ENCODE peak calls at places on chromosomes 12 and 14, in five cellular contexts. One of them, this sample, is unnamed.

GRCh38 chr12:91194500-91194899 is 11.9 kb upstream of the DCN start:
- DNase-seq in body of pancreas: no peak
- DNase-seq in left ventricle myocardium inferior: no peak
- DNase-seq in tibial nerve: no peak
- DNase-seq in kidney: no peak
- DNase-seq in this sample: no peak

GRCh38 chr12:65278576-65279386 is at the start of gene MSRB3:
- DNase-seq in kidney: peak
- DNase-seq in tibial nerve: peak
- DNase-seq in left ventricle myocardium inferior: peak
- DNase-seq in body of pancreas: peak
- DNase-seq in this sample: peak

GRCh38 chr12:84150226-84150625 is 762.4 kb downstream of the SLC6A15 start:
- DNase-seq in kidney: no peak
- DNase-seq in tibial nerve: no peak
- DNase-seq in left ventricle myocardium inferior: no peak
- DNase-seq in body of pancreas: no peak
- DNase-seq in this sample: no peak

GRCh38 chr12:130589391-130590317 is 126.4 kb downstream of the RIMBP2 start:
- DNase-seq in tibial nerve: no peak
- DNase-seq in left ventricle myocardium inferior: no peak
- DNase-seq in kidney: no peak
- DNase-seq in body of pancreas: no peak
- DNase-seq in this sample: no peak

GRCh38 chr14:73059326-73059725 is 992 bp downstream of the RBM25 start:
- DNase-seq in kidney: no peak
- DNase-seq in body of pancreas: no peak
- DNase-seq in tibial nerve: no peak
- DNase-seq in left ventricle myocardium inferior: no peak
- DNase-seq in this sample: no peak

GRCh38 chr12:110750784-110751461 is 8.2 kb upstream of the PPP1CC start:
- DNase-seq in kidney: no peak
- DNase-seq in body of pancreas: no peak
- DNase-seq in tibial nerve: no peak
- DNase-seq in left ventricle myocardium inferior: no peak
- DNase-seq in this sample: no peak

GRCh38 chr14:56686416-56686815 is 106.8 kb downstream of the TMEM260 start:
- DNase-seq in kidney: peak
- DNase-seq in left ventricle myocardium inferior: peak
- DNase-seq in body of pancreas: peak
- DNase-seq in tibial nerve: no peak
- DNase-seq in this sample: no peak

GRCh38 chr12:19998968-19999792 is 369.2 kb upstream of the PDE3A start:
- DNase-seq in kidney: no peak
- DNase-seq in left ventricle myocardium inferior: no peak
- DNase-seq in tibial nerve: no peak
- DNase-seq in body of pancreas: no peak
- DNase-seq in this sample: no peak

GRCh38 chr14:32393119-32393518 is 64.0 kb downstream of the AKAP6 start:
- DNase-seq in left ventricle myocardium inferior: no peak
- DNase-seq in tibial nerve: no peak
- DNase-seq in kidney: no peak
- DNase-seq in body of pancreas: no peak
- DNase-seq in this sample: no peak

GRCh38 chr12:1920436-1920835 is 2.0 kb upstream of the CACNA2D4 start:
- DNase-seq in kidney: no peak
- DNase-seq in left ventricle myocardium inferior: no peak
- DNase-seq in tibial nerve: no peak
- DNase-seq in body of pancreas: no peak
- DNase-seq in this sample: no peak

GRCh38 chr12:52650520-52651081 is 1.4 kb downstream of the KRT2 start:
- DNase-seq in left ventricle myocardium inferior: no peak
- DNase-seq in kidney: no peak
- DNase-seq in body of pancreas: no peak
- DNase-seq in tibial nerve: no peak
- DNase-seq in this sample: no peak

GRCh38 chr14:53714495-53715389 is 241.9 kb downstream of the BMP4 start:
- DNase-seq in tibial nerve: no peak
- DNase-seq in body of pancreas: no peak
- DNase-seq in kidney: no peak
- DNase-seq in left ventricle myocardium inferior: no peak
- DNase-seq in this sample: no peak

GRCh38 chr14:100375273-100375962 is 52.3 kb downstream of the SLC25A47 start:
- DNase-seq in left ventricle myocardium inferior: peak
- DNase-seq in tibial nerve: peak
- DNase-seq in body of pancreas: peak
- DNase-seq in kidney: peak
- DNase-seq in this sample: peak

GRCh38 chr12:50017047-50017446 is 8.2 kb downstream of the RACGAP1 start:
- DNase-seq in left ventricle myocardium inferior: no peak
- DNase-seq in kidney: no peak
- DNase-seq in tibial nerve: peak
- DNase-seq in body of pancreas: peak
- DNase-seq in this sample: peak

GRCh38 chr14:54206477-54206876 is 190.3 kb upstream of the CDKN3 start:
- DNase-seq in tibial nerve: no peak
- DNase-seq in kidney: no peak
- DNase-seq in left ventricle myocardium inferior: no peak
- DNase-seq in body of pancreas: no peak
- DNase-seq in this sample: peak

GRCh38 chr12:129903956-129904769 is at the start of gene TMEM132D:
- DNase-seq in left ventricle myocardium inferior: no peak
- DNase-seq in tibial nerve: no peak
- DNase-seq in body of pancreas: no peak
- DNase-seq in kidney: no peak
- DNase-seq in this sample: no peak

GRCh38 chr14:74463697-74464096 is 29.4 kb downstream of the NPC2 start:
- DNase-seq in body of pancreas: no peak
- DNase-seq in left ventricle myocardium inferior: no peak
- DNase-seq in kidney: peak
- DNase-seq in tibial nerve: no peak
- DNase-seq in this sample: no peak

GRCh38 chr12:52087961-52088820 is 8.7 kb downstream of the SMIM41 start:
- DNase-seq in body of pancreas: no peak
- DNase-seq in tibial nerve: no peak
- DNase-seq in kidney: peak
- DNase-seq in left ventricle myocardium inferior: no peak
- DNase-seq in this sample: no peak

GRCh38 chr12:3158851-3159465 is 81.8 kb downstream of the TSPAN9 start:
- DNase-seq in body of pancreas: no peak
- DNase-seq in kidney: no peak
- DNase-seq in left ventricle myocardium inferior: no peak
- DNase-seq in tibial nerve: no peak
- DNase-seq in this sample: no peak

GRCh38 chr12:123055281-123055766 is 74.8 kb downstream of the ARL6IP4 start:
- DNase-seq in tibial nerve: no peak
- DNase-seq in left ventricle myocardium inferior: no peak
- DNase-seq in kidney: no peak
- DNase-seq in body of pancreas: no peak
- DNase-seq in this sample: no peak

GRCh38 chr14:71492346-71492745 is 439.9 kb upstream of the RGS6 start:
- DNase-seq in kidney: no peak
- DNase-seq in left ventricle myocardium inferior: no peak
- DNase-seq in body of pancreas: no peak
- DNase-seq in tibial nerve: no peak
- DNase-seq in this sample: no peak

GRCh38 chr14:60648934-60649814 is at the start of gene SIX1:
- DNase-seq in tibial nerve: peak
- DNase-seq in left ventricle myocardium inferior: peak
- DNase-seq in kidney: peak
- DNase-seq in body of pancreas: peak
- DNase-seq in this sample: peak

GRCh38 chr12:29578731-29579130 is 81.2 kb upstream of the OVCH1 start:
- DNase-seq in kidney: no peak
- DNase-seq in body of pancreas: no peak
- DNase-seq in left ventricle myocardium inferior: no peak
- DNase-seq in tibial nerve: no peak
- DNase-seq in this sample: no peak

GRCh38 chr14:76755610-76756390 is 5.5 kb upstream of the VASH1 start:
- DNase-seq in kidney: no peak
- DNase-seq in left ventricle myocardium inferior: no peak
- DNase-seq in body of pancreas: no peak
- DNase-seq in tibial nerve: no peak
- DNase-seq in this sample: no peak

DNA sequence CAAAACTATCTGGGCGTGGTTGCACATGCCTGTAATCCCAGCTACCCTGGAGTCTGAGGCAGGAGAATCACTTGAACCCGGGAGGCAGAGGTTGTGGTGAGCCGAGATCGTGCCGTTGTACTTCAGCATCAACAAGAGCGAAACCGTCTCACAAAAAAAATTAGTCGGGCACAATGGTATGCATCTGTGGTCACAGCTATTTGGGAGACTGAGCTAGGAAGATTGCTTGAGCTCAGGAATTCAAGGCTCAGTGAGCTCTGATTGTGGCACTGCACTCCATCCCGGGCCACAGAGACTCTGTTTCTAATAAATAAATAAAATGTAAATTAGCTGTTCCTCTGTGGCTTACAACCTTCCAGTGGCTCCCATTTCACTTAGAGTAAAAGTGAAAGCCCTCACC is 28.0 kb downstream of the RCOR1 start:
- DNase-seq in tibial nerve: no peak
- DNase-seq in left ventricle myocardium inferior: no peak
- DNase-seq in body of pancreas: no peak
- DNase-seq in kidney: no peak
- DNase-seq in this sample: no peak
- H3K27ac ChIP-seq in tibial nerve: no peak
- H3K27ac ChIP-seq in left ventricle myocardium inferior: no peak
- H3K27ac ChIP-seq in body of pancreas: no peak
- H3K27ac ChIP-seq in kidney: no peak
- H3K27ac ChIP-seq in this sample: no peak

GRCh38 chr12:62372134-62372533 is 94.5 kb upstream of the MON2 start:
- DNase-seq in tibial nerve: no peak
- DNase-seq in body of pancreas: no peak
- DNase-seq in left ventricle myocardium inferior: no peak
- DNase-seq in kidney: no peak
- DNase-seq in this sample: no peak

GRCh38 chr12:62371661-62372060 is 95.0 kb upstream of the MON2 start:
- DNase-seq in kidney: no peak
- DNase-seq in body of pancreas: no peak
- DNase-seq in left ventricle myocardium inferior: no peak
- DNase-seq in tibial nerve: no peak
- DNase-seq in this sample: no peak

GRCh38 chr12:62372825-62373224 is 93.8 kb upstream of the MON2 start:
- DNase-seq in tibial nerve: no peak
- DNase-seq in body of pancreas: no peak
- DNase-seq in left ventricle myocardium inferior: no peak
- DNase-seq in kidney: no peak
- DNase-seq in this sample: no peak

GRCh38 chr12:62375603-62376002 is 91.0 kb upstream of the MON2 start:
- DNase-seq in tibial nerve: no peak
- DNase-seq in kidney: no peak
- DNase-seq in body of pancreas: no peak
- DNase-seq in left ventricle myocardium inferior: no peak
- DNase-seq in this sample: no peak

GRCh38 chr12:62370189-62370588 is 96.4 kb upstream of the MON2 start:
- DNase-seq in tibial nerve: no peak
- DNase-seq in kidney: no peak
- DNase-seq in left ventricle myocardium inferior: no peak
- DNase-seq in body of pancreas: no peak
- DNase-seq in this sample: no peak
- TF ChIP-seq CTCF in tibial nerve: no peak
- TF ChIP-seq CTCF in kidney: no peak
- TF ChIP-seq CTCF in left ventricle myocardium inferior: no peak
- TF ChIP-seq CTCF in body of pancreas: no peak
- TF ChIP-seq CTCF in this sample: no peak

GRCh38 chr14:104792945-104793702 is 2.4 kb downstream of the AKT1 start:
- DNase-seq in left ventricle myocardium inferior: no peak
- DNase-seq in body of pancreas: no peak
- DNase-seq in kidney: no peak
- DNase-seq in tibial nerve: no peak
- DNase-seq in this sample: no peak

GRCh38 chr14:104794099-104794498 is 1.4 kb downstream of the AKT1 start:
- DNase-seq in body of pancreas: peak
- DNase-seq in tibial nerve: no peak
- DNase-seq in kidney: no peak
- DNase-seq in left ventricle myocardium inferior: no peak
- DNase-seq in this sample: peak

GRCh38 chr14:104791425-104791824 is 4.1 kb downstream of the AKT1 start:
- DNase-seq in left ventricle myocardium inferior: no peak
- DNase-seq in tibial nerve: no peak
- DNase-seq in body of pancreas: no peak
- DNase-seq in kidney: no peak
- DNase-seq in this sample: no peak

GRCh38 chr14:104793703-104793959 is 1.9 kb downstream of the AKT1 start:
- DNase-seq in left ventricle myocardium inferior: no peak
- DNase-seq in kidney: no peak
- DNase-seq in tibial nerve: no peak
- DNase-seq in body of pancreas: no peak
- DNase-seq in this sample: no peak

DNA sequence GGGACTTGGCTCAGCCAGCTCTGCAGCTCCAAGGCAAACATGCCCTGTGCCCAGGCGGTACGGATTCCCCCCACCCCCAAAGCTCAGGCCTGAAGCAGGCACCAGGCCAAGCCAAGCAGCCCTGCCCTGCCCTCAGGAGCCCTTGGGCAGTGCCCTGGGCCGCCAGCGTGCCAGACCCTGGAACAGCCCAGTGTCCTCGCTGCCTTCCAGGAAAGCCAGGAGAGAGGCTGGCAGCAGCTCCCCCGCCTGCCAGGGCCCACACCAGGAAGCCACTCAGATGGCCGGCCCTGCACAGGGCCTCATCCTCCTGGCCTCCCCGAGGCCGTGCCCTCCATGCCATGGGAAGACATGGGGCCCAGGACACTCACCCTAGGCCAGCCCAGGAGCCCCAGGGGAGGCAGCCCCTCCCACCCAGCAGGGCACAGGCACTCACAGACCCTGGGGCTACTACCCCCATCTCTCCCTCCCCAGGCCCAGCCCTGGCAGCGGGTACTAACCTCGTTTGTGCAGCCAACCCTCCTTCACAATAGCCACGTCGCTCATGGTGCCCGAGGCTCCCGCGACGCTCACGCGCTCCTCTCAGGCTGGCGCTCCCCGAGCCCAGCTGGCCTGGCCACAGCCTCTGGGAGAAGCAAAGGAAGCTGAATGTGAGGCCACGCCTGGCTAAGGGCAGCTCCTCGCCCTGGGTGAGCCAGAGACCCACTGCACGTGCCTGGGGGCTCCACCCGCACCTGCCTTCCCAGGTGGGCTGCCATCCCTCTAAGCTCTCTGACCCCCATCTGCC is 3.3 kb downstream of the AKT1 start:
- DNase-seq in left ventricle myocardium inferior: peak
- DNase-seq in tibial nerve: no peak
- DNase-seq in body of pancreas: peak
- DNase-seq in kidney: no peak
- DNase-seq in this sample: peak
- H3K27ac ChIP-seq in left ventricle myocardium inferior: peak
- H3K27ac ChIP-seq in tibial nerve: no peak
- H3K27ac ChIP-seq in body of pancreas: peak
- H3K27ac ChIP-seq in kidney: no peak
- H3K27ac ChIP-seq in this sample: peak

DNA sequence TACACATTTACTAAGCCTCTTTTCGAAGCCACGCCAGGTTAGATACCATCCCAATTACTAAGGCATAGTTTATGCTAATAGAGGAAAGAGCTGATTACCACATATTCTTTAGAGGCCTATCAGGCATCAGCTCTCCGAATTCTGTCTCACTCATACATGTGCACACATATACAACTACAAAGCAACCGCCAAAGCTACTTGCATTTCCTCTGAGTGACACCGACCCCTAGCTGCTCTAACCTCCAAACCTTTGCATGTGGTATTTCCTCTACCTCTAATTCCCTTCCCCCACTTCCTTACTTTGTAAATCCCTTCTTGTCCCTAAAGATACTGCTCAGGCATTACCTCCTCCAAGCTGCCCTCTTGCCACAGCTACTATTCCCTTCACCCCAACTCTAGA is 107.2 kb downstream of the DUSP6 start:
- DNase-seq in kidney: no peak
- DNase-seq in tibial nerve: no peak
- DNase-seq in body of pancreas: no peak
- DNase-seq in left ventricle myocardium inferior: no peak
- DNase-seq in this sample: no peak
- TF ChIP-seq CTCF in kidney: no peak
- TF ChIP-seq CTCF in tibial nerve: no peak
- TF ChIP-seq CTCF in body of pancreas: no peak
- TF ChIP-seq CTCF in left ventricle myocardium inferior: no peak
- TF ChIP-seq CTCF in this sample: no peak

This sample was measured in lung.